ENCODE peak calls at places on chromosome 15, in ten cellular contexts. Y is AG04450; R is tibial nerve; E is HFFc6; Q is AML-193; W is SHP77; J is kidney glomerular epithelial cell; F is naive thymus-derived CD8-positive, alpha-beta T cell; D is HS-27A; V is NCI-H2029. O is an unnamed sample.

GRCh38 chr15:25054329-25054728 is 99.5 kb downstream of the SNRPN start:
- DNase-seq in D (no peak), E (no peak), J (no peak), V (no peak), F (no peak), R (no peak), Y (no peak), W (no peak), Q (no peak), O (no peak)

GRCh38 chr15:78624651-78625590 is 4.1 kb upstream of the CHRNA3 start:
- DNase-seq in E (no peak), Y (no peak), V (no peak), R (no peak), F (no peak), J (no peak), W (no peak), D (no peak), Q (no peak), O (no peak)

GRCh38 chr15:66921319-66921718 is 144.1 kb upstream of the SMAD3 start:
- DNase-seq in F (no peak), Y (no peak), W (no peak), Q (peak), V (no peak), E (no peak), R (no peak), J (no peak), D (no peak), O (no peak)

GRCh38 chr15:81047948-81048347 is 47.2 kb downstream of the TLNRD1 start:
- DNase-seq in Y (no peak), J (no peak), F (no peak), E (no peak), W (no peak), R (no peak), Q (no peak), D (no peak), V (no peak), O (no peak)

GRCh38 chr15:74888716-74889115 is 1.1 kb upstream of the MPI start:
- DNase-seq in Y (no peak), Q (no peak), F (no peak), D (no peak), R (no peak), W (no peak), E (no peak), V (no peak), J (no peak), O (no peak)

GRCh38 chr15:30921781-30922371 is 18.2 kb downstream of the FAN1 start:
- DNase-seq in R (no peak), E (no peak), F (no peak), V (no peak), W (no peak), D (no peak), Q (no peak), Y (no peak), J (peak), O (no peak)

GRCh38 chr15:92332125-92332899 is 61.4 kb upstream of the ST8SIA2 start:
- DNase-seq in Q (no peak), R (no peak), J (no peak), Y (no peak), E (no peak), D (no peak), V (no peak), W (no peak), F (no peak), O (no peak)

GRCh38 chr15:98155356-98155755 is 194.9 kb downstream of the ARRDC4 start:
- DNase-seq in W (no peak), D (no peak), F (no peak), Q (no peak), E (peak), R (no peak), V (no peak), J (no peak), Y (no peak), O (no peak)

GRCh38 chr15:80870893-80871292 is 91.7 kb downstream of the CEMIP start:
- DNase-seq in Y (no peak), E (no peak), V (no peak), F (no peak), D (no peak), R (peak), J (no peak), Q (no peak), W (no peak), O (no peak)

GRCh38 chr15:56432304-56432703 is 32.6 kb downstream of the MNS1 start:
- DNase-seq in W (no peak), J (no peak), Y (no peak), F (no peak), Q (no peak), V (no peak), D (no peak), E (no peak), R (no peak), O (no peak)

GRCh38 chr15:63715818-63716217 is 117.9 kb downstream of the HERC1 start:
- DNase-seq in W (no peak), V (no peak), E (no peak), D (no peak), R (no peak), Q (no peak), F (no peak), J (peak), Y (no peak), O (no peak)

GRCh38 chr15:90264649-90265048 is 823 bp upstream of the NGRN start:
- DNase-seq in V (no peak), Q (peak), D (no peak), Y (no peak), W (no peak), J (no peak), F (no peak), R (no peak), E (no peak), O (no peak)

GRCh38 chr15:70098170-70098460 is 398 bp upstream of the TLE3 start:
- DNase-seq in W (no peak), J (no peak), E (no peak), Y (no peak), F (no peak), Q (no peak), R (no peak), D (no peak), V (no peak), O (no peak)

GRCh38 chr15:59372352-59373211 is at the start of gene MYO1E:
- DNase-seq in V (peak), Y (peak), J (peak), Q (no peak), E (peak), D (peak), W (no peak), F (no peak), R (peak), O (peak)

GRCh38 chr15:101827257-101827656 is 15.3 kb downstream of the OR4F15 start:
- DNase-seq in Y (peak), J (peak), R (no peak), W (no peak), V (no peak), Q (no peak), F (no peak), E (peak), D (peak), O (no peak)

O was measured in DMS153.